ENCODE peak calls at places on chromosomes 5 and 9, in four cellular contexts. G, W, B and D are unnamed samples.
A peak's percentile ranks its signal among the peaks of the same experiment; 100 is the strongest.

GRCh38 chr9:131037336-131038255 is 28.6 kb downstream of the LAMC3 start:
- DNase-seq in G (no peak), B (no peak), W (peak; percentile 27), D (no peak)

GRCh38 chr9:68739631-68740174 is 34.7 kb downstream of the PIP5K1B start:
- DNase-seq in B (no peak), G (no peak), W (no peak), D (no peak)

GRCh38 chr9:124350485-124351263 is 64.6 kb downstream of the PSMB7 start:
- DNase-seq in B (no peak), W (no peak), G (no peak), D (no peak)

GRCh38 chr5:83721878-83722779 is 1.5 kb upstream of the HAPLN1 start:
- DNase-seq in G (peak; percentile 51), W (peak; percentile 92), B (peak; percentile 9), D (no peak)

GRCh38 chr9:71929223-71929622 is 17.8 kb downstream of the C9orf85 start:
- DNase-seq in B (no peak), G (no peak), W (no peak), D (no peak)

GRCh38 chr5:157744055-157745011 is 821 bp downstream of the LSM11 start:
- DNase-seq in G (peak; percentile 13), W (no peak), B (no peak), D (peak; percentile 6)

GRCh38 chr5:62937661-62938558 is 359.3 kb downstream of the LRRC70 start:
- DNase-seq in W (no peak), B (no peak), G (no peak), D (no peak)

GRCh38 chr9:18595597-18595996 is 121.6 kb downstream of the ADAMTSL1 start:
- DNase-seq in G (no peak), W (no peak), B (no peak), D (no peak)

GRCh38 chr5:143922718-143923117 is 110.8 kb downstream of the HMHB1 start:
- DNase-seq in G (no peak), W (no peak), B (no peak), D (no peak)

GRCh38 chr9:129237195-129237611 is 59.1 kb upstream of the IER5L start:
- DNase-seq in W (no peak), B (no peak), G (no peak), D (peak; percentile 52)
- H3K4me3 ChIP-seq in W (no peak overlapping the region), B (no peak overlapping the region), G (no peak overlapping the region), D (peak overlapping the region; percentile 54)

GRCh38 chr5:126936775-126937418 is 93.5 kb downstream of the MARCHF3 start:
- DNase-seq in G (no peak), W (no peak), B (no peak), D (no peak)

GRCh38 chr5:126937796-126938195 is 92.6 kb downstream of the MARCHF3 start:
- DNase-seq in W (no peak), B (no peak), G (no peak), D (no peak)

GRCh38 chr5:126938461-126938860 is 91.9 kb downstream of the MARCHF3 start:
- DNase-seq in G (no peak), W (no peak), B (no peak), D (no peak)

GRCh38 chr5:126941403-126941802 is 89.0 kb downstream of the MARCHF3 start:
- DNase-seq in G (no peak), W (no peak), B (no peak), D (no peak)

DNA sequence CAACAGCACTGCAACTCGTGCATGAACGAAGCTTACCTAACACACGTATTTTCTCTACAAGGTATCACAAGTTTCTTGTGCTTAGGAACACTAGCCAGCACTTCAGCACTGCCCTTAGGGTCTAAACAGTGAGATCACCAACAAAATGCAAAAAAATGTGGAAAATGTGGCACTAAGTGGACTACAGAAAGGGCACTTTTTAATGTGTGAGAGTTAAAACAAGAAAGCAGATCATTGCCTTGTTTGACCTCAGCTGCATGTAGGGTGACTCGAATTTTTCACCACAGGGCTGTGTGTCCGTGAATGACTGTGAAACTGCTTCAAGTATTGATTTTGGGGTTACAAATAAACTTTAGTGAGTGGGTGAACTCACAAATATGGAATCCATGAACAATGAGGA is 90.5 kb downstream of the MARCHF3 start:
- DNase-seq in W (no peak), B (no peak), G (no peak), D (no peak)
- H3K4me1 ChIP-seq in W (no peaks in the 10 kb centered on the region), B (no peaks in the 10 kb centered on the region), G (peaks cover 39% of the 10 kb centered on the region), D (no peaks in the 10 kb centered on the region)

GRCh38 chr5:9838906-9839305 is 208.8 kb upstream of the TAS2R1 start:
- DNase-seq in W (peak; percentile 43), G (no peak), B (no peak), D (no peak)

GRCh38 chr5:9833871-9834270 is 203.7 kb upstream of the TAS2R1 start:
- DNase-seq in B (no peak), G (no peak), W (peak; percentile 28), D (no peak)

GRCh38 chr5:9831823-9832222 is 201.7 kb upstream of the TAS2R1 start:
- DNase-seq in W (no peak), B (no peak), G (no peak), D (no peak)

GRCh38 chr5:9832921-9833320 is 202.8 kb upstream of the TAS2R1 start:
- DNase-seq in G (no peak), B (no peak), W (peak; percentile 25), D (no peak)

DNA sequence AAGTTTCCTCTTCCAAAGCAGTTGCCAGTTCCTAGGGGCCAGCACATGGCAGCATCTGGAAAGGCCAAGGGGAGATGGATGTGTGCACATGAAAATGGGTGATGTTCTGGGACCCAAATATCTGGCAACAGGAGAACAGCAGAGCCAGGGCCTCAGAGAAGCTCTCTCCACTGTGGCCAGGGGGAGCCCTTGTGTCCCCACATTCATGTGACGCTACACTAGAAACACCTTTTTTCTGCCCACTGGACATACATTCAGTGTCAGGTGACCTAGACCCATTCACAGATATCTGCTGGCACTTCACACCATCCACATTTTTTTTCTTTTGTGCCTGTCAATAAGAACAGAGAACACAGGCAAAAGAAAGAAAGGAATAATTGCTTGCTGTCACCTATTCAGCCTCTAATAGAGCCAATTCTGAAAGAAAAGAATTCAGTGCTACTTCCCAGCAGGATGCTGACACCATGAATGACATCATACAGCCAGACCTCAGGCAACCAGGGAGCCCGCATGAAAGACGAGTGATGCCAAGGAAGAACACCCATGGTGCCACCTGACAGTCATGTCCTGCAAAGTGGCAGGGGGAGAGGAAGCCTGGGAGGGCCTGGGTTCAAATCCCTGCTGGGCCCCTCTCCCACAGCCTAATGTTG is 205.1 kb upstream of the TAS2R1 start:
- DNase-seq in B (no peak), W (peak; percentile 68), G (no peak), D (no peak)
- H3K27ac ChIP-seq in B (no peak overlapping the region), W (no peak overlapping the region), G (no peak overlapping the region), D (no peak overlapping the region)

GRCh38 chr9:27497883-27498553 is 26.1 kb upstream of the IFNK start:
- DNase-seq in G (no peak), W (peak; percentile 37), B (no peak), D (no peak)
- H3K4me3 ChIP-seq in G (no peak overlapping the region), W (peak overlapping the region; percentile 26), B (no peak overlapping the region), D (no peak overlapping the region)

DNA sequence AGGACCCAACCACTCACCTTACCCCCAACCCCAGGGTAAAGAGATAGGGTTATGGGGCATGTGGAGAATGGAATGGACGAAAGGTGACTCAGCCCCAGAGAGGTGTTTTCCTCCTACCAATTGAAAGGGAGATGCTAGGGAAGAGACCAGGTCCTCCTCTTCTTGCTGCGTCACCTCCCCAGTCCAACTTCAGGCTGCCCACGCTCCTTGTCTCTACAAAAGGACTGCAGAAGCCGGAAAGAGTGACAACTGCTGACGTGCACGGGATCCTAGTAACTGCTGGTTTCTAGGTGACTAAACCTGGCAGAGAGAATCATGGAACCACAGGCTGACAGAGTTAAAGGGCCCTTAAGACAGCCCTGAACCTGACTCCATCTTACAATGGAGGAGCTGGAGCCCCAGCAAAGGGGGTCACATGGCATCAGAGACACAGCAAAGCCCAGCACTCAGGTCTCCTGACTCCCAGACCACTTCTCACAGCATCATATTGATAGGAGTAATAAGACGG is 2.2 kb downstream of the GPX3 start:
- DNase-seq in G (peak; percentile 54), W (no peak), B (no peak), D (no peak)
- H3K4me1 ChIP-seq in G (peaks cover 90% of the 10 kb centered on the region), W (peaks cover 6% of the 10 kb centered on the region), B (peaks cover 7% of the 10 kb centered on the region), D (peaks cover 10% of the 10 kb centered on the region)